ENCODE peak calls at places on chromosomes 3 and 15, in five cellular contexts. F, U, E, C and N are unnamed samples.

GRCh38 chr3:164683516-164683915 is 394.8 kb downstream of the SI start:
- DNase-seq in U (no peak), C (no peak), E (no peak), F (no peak), N (no peak)

GRCh38 chr15:59892995-59893394 is 111.1 kb upstream of the FOXB1 start:
- DNase-seq in C (no peak), E (no peak), F (no peak), U (no peak), N (no peak)

GRCh38 chr3:50204804-50205718 is at the start of gene SLC38A3:
- DNase-seq in C (no peak), F (no peak), U (no peak), E (peak), N (no peak)

GRCh38 chr15:25710184-25710583 is 152.9 kb downstream of the ATP10A start:
- DNase-seq in C (no peak), F (peak), E (peak), U (peak), N (no peak)

GRCh38 chr3:43584043-43584826 is 37.6 kb downstream of the ANO10 start:
- DNase-seq in E (no peak), C (no peak), U (peak), F (peak), N (no peak)

GRCh38 chr3:113269661-113270060 is 58.3 kb downstream of the BOC start:
- DNase-seq in E (no peak), U (no peak), F (no peak), C (no peak), N (no peak)

GRCh38 chr3:71726106-71726505 is 904 bp upstream of the EIF4E3 start:
- DNase-seq in E (no peak), F (no peak), U (no peak), C (no peak), N (no peak)

GRCh38 chr3:12822725-12823373 is 18.5 kb downstream of the RPL32 start:
- DNase-seq in E (no peak), C (no peak), U (no peak), F (peak), N (no peak)

GRCh38 chr3:169886671-169887070 is 16.9 kb upstream of the LRRC31 start:
- DNase-seq in U (no peak), E (peak), C (no peak), F (peak), N (no peak)

GRCh38 chr3:115834068-115834467 is 210.8 kb downstream of the GAP43 start:
- DNase-seq in U (no peak), F (peak), E (no peak), C (peak), N (no peak)

GRCh38 chr15:46137443-46137842 is 502.6 kb downstream of the SQOR start:
- DNase-seq in U (no peak), E (no peak), F (no peak), C (no peak), N (no peak)

GRCh38 chr15:48962662-48963523 is 826 bp downstream of the SHC4 start:
- DNase-seq in F (peak), C (no peak), E (no peak), U (no peak), N (no peak)

GRCh38 chr15:90885432-90886290 is 1.4 kb downstream of the FES start:
- DNase-seq in E (peak), U (peak), F (peak), C (no peak), N (peak)

GRCh38 chr3:136984837-136985236 is 27.1 kb downstream of the IL20RB start:
- DNase-seq in E (peak), C (no peak), F (peak), U (no peak), N (no peak)

GRCh38 chr3:5197022-5197421 is 9.5 kb downstream of the EDEM1 start:
- DNase-seq in U (no peak), F (peak), E (no peak), C (no peak), N (no peak)

GRCh38 chr3:54065140-54065539 is 57.2 kb upstream of the CACNA2D3 start:
- DNase-seq in F (no peak), E (no peak), U (no peak), C (no peak), N (no peak)

GRCh38 chr15:93308026-93308670 is 219.1 kb upstream of the RGMA start:
- DNase-seq in C (no peak), E (no peak), F (no peak), U (no peak), N (no peak)

GRCh38 chr3:36075491-36075890 is 304.8 kb upstream of the STAC start:
- DNase-seq in F (peak), E (no peak), C (no peak), U (no peak), N (no peak)

GRCh38 chr15:38509152-38509551 is 55.2 kb downstream of the FAM98B start:
- DNase-seq in U (no peak), F (peak), C (no peak), E (no peak), N (no peak)

GRCh38 chr3:86029590-86029989 is 961.4 kb downstream of the VGLL3 start:
- DNase-seq in C (no peak), U (no peak), F (no peak), E (no peak), N (no peak)

GRCh38 chr3:188956839-188957489 is 214.8 kb upstream of the TPRG1 start:
- DNase-seq in C (no peak), F (peak), U (peak), E (no peak), N (no peak)

GRCh38 chr3:8069471-8069870 is 432.2 kb upstream of the LMCD1 start:
- DNase-seq in E (no peak), F (no peak), U (no peak), C (no peak), N (no peak)

GRCh38 chr3:54999159-54999558 is 71.3 kb upstream of the LRTM1 start:
- DNase-seq in C (peak), E (no peak), U (no peak), F (peak), N (no peak)

GRCh38 chr15:36429707-36430106 is 149.7 kb upstream of the CDIN1 start:
- DNase-seq in E (no peak), C (no peak), F (no peak), U (no peak), N (no peak)

GRCh38 chr3:111980716-111981456 is 2.1 kb downstream of the ABHD10 start:
- DNase-seq in F (no peak), C (no peak), E (no peak), U (no peak), N (no peak)

GRCh38 chr3:143201870-143202269 is 82.3 kb downstream of the CHST2 start:
- DNase-seq in F (no peak), U (no peak), C (no peak), E (no peak), N (no peak)

GRCh38 chr3:56005196-56005805 is 463.0 kb downstream of the ERC2 start:
- DNase-seq in U (no peak), E (no peak), F (no peak), C (no peak), N (no peak)

GRCh38 chr15:74259324-74259712 is 23.2 kb downstream of the CCDC33 start:
- DNase-seq in E (no peak), U (no peak), F (no peak), C (no peak), N (no peak)

GRCh38 chr3:132414841-132415240 is 2.5 kb upstream of the DNAJC13 start:
- DNase-seq in E (no peak), U (no peak), F (no peak), C (no peak), N (no peak)

GRCh38 chr15:69149163-69149562 is 11.3 kb upstream of the GLCE start:
- DNase-seq in E (no peak), U (no peak), C (no peak), F (no peak), N (no peak)

GRCh38 chr3:17157713-17158112 is 273.0 kb downstream of the PLCL2 start:
- DNase-seq in U (no peak), C (no peak), E (no peak), F (peak), N (no peak)

GRCh38 chr15:85485956-85486567 is 105.7 kb downstream of the AKAP13 start:
- DNase-seq in C (no peak), E (peak), F (peak), U (peak), N (peak)

GRCh38 chr15:71547066-71547465 is 263.3 kb upstream of the NR2E3 start:
- DNase-seq in E (peak), U (no peak), C (no peak), F (peak), N (no peak)

GRCh38 chr3:47540281-47540680 is 26.8 kb upstream of the ELP6 start:
- DNase-seq in E (no peak), U (no peak), C (no peak), F (peak), N (no peak)

GRCh38 chr3:186682734-186683133 is 16.9 kb downstream of the HRG start:
- DNase-seq in E (no peak), C (no peak), F (no peak), U (no peak), N (no peak)

GRCh38 chr3:131361464-131362421 is 19.8 kb upstream of the NUDT16 start:
- DNase-seq in C (no peak), E (peak), F (peak), U (no peak), N (peak)

GRCh38 chr15:40908095-40908494 is 13.8 kb downstream of the VPS18 start:
- DNase-seq in C (no peak), F (no peak), E (no peak), U (no peak), N (no peak)

GRCh38 chr15:40911693-40912092 is 17.4 kb downstream of the VPS18 start:
- DNase-seq in E (no peak), F (no peak), U (no peak), C (no peak), N (no peak)

GRCh38 chr15:40912478-40912877 is 16.7 kb upstream of the DLL4 start:
- DNase-seq in C (no peak), U (peak), F (no peak), E (no peak), N (peak)

GRCh38 chr15:40911139-40911538 is 16.9 kb downstream of the VPS18 start:
- DNase-seq in U (no peak), F (no peak), C (no peak), E (no peak), N (no peak)

GRCh38 chr15:40909662-40910625 is 15.7 kb downstream of the VPS18 start:
- DNase-seq in E (no peak), U (no peak), F (peak), C (peak), N (no peak)
- TF ChIP-seq CTCF in E (no peak), U (no peak), F (no peak), C (no peak), N (no peak)

DNA sequence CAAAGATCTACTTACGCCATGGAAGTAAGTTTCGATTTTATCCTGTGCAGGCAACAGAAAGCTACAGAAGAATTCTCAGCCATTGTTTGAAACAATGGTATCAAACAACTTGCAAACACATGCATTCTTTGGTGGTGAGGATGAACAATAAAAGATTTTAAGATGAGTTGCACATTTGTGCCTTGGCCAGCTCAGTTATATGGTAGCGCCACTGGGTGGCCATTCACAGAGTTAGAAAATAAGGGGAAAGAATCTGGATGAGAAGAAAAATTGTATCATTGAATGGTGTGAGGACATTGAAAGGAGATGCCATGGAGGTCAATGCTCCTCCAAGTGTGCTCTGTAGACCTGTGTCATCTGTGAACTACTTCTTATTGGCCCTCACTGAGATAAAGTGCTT is 11.6 kb downstream of the CADPS start:
- DNase-seq in F (no peak), C (no peak), U (no peak), E (no peak), N (no peak)
- TF ChIP-seq CTCF in F (no peak), C (no peak), U (no peak), E (no peak), N (no peak)

DNA sequence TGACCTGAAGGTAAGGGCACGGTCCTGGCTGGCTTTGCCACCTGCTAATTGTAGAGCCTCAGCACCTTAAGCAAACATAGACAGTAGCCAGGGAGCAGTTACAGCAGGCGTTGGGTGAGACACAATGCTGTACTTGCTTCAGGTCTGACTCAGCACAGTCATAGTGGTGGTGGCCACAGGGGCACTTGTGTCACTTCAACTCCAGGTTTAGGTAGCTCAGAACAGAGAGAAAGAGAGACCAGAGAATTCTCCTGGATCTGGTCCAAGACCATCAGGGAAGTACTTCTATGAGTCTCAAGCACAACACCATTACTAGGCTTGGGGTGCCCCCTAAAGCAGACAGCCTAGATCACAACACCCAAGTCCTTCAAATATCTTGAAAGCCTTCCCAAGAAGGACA is 204.4 kb downstream of the OTOL1 start:
- DNase-seq in C (no peak), E (no peak), U (peak), F (no peak), N (no peak)
- TF ChIP-seq CTCF in C (no peak), E (no peak), U (no peak), F (no peak), N (peak)

GRCh38 chr3:53051929-53052328 is 6.1 kb upstream of the SFMBT1 start:
- DNase-seq in E (no peak), F (no peak), U (no peak), C (no peak), N (no peak)

GRCh38 chr3:53056442-53056841 is 10.6 kb upstream of the SFMBT1 start:
- DNase-seq in F (no peak), U (peak), C (no peak), E (no peak), N (no peak)
- TF ChIP-seq CTCF in F (peak), U (peak), C (peak), E (no peak), N (peak)

GRCh38 chr3:37256447-37256846 is 82.1 kb upstream of the LRRFIP2 start:
- DNase-seq in C (no peak), E (no peak), F (no peak), U (no peak), N (no peak)
- TF ChIP-seq CTCF in C (peak), E (no peak), F (peak), U (no peak), N (peak)

DNA sequence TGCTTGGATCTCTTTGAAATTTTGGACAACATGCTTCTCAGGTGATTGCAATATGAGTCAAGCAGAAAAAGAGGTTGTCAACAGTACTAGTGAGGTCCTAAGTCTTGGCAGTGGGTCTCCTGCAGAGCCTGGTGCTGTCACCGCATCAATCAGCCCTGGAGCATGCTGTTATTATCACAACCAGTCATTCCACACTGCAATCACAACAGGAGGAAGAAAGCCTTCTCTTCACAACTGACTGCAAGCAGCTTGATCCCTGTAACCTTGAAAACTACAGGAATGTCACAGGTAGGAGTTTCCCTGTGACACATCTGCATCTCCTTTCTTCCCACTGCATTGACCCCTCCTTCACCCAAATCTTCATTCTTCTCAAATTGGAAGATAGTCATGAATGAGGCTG is 451.1 kb upstream of the ATP11B start:
- DNase-seq in E (no peak), C (no peak), F (no peak), U (no peak), N (no peak)
- TF ChIP-seq CTCF in E (no peak), C (no peak), F (no peak), U (no peak), N (no peak)